ENCODE peak calls at places on chromosomes 1 and 21, in nine cellular contexts. W, P, N, S, U, I, G, T and X are unnamed samples.

GRCh38 chr1:103333141-103333540 is 192.4 kb upstream of the RNPC3 start:
- DNase-seq in W (no peak), P (no peak), N (no peak), S (no peak), U (no peak), I (no peak), G (no peak), T (no peak), X (no peak)

GRCh38 chr21:41399401-41399800 is 26.6 kb upstream of the MX1 start:
- DNase-seq in W (no peak), P (no peak), N (no peak), S (no peak), U (no peak), I (no peak), G (no peak), T (no peak), X (no peak)

GRCh38 chr1:32878183-32878582 is 7.5 kb upstream of the FNDC5 start:
- DNase-seq in W (no peak), P (peak; percentile 72), N (no peak), S (no peak), U (peak; percentile 28), I (no peak), G (peak; percentile 47), T (no peak), X (peak; percentile 50)

GRCh38 chr1:95232646-95233320 is 1.2 kb upstream of the RWDD3 start:
- DNase-seq in W (no peak), P (no peak), N (no peak), S (no peak), U (no peak), I (no peak), G (peak; percentile 72), T (no peak), X (peak; percentile 63)

GRCh38 chr1:31102501-31102950 is 37.0 kb upstream of the PUM1 start:
- DNase-seq in W (no peak), P (peak; percentile 94), N (no peak), S (no peak), U (no peak), I (no peak), G (peak; percentile 73), T (no peak), X (peak; percentile 90)

GRCh38 chr1:19640363-19641316 is 3.5 kb upstream of the NBL1 start:
- DNase-seq in W (no peak), P (peak; percentile 80), N (no peak), S (no peak), U (no peak), I (no peak), G (peak; percentile 63), T (no peak), X (no peak)

GRCh38 chr1:90730247-90731022 is 13.3 kb upstream of the BARHL2 start:
- DNase-seq in W (no peak), P (no peak), N (peak; percentile 83), S (no peak), U (peak; percentile 23), I (no peak), G (peak; percentile 13), T (no peak), X (no peak)

GRCh38 chr1:154434346-154435075 is 29.4 kb downstream of the IL6R start:
- DNase-seq in W (peak; percentile 81), P (no peak), N (peak; percentile 95), S (no peak), U (no peak), I (no peak), G (peak; percentile 84), T (peak; percentile 89), X (peak; percentile 87)

GRCh38 chr1:55592122-55592521 is 377.0 kb upstream of the USP24 start:
- DNase-seq in W (no peak), P (no peak), N (peak; percentile 68), S (no peak), U (no peak), I (no peak), G (no peak), T (no peak), X (no peak)

GRCh38 chr1:31413405-31414005 is 492 bp downstream of the SERINC2 start:
- DNase-seq in W (peak; percentile 89), P (peak; percentile 77), N (no peak), S (peak; percentile 19), U (no peak), I (peak; percentile 45), G (peak; percentile 39), T (peak; percentile 95), X (peak; percentile 23)

DNA sequence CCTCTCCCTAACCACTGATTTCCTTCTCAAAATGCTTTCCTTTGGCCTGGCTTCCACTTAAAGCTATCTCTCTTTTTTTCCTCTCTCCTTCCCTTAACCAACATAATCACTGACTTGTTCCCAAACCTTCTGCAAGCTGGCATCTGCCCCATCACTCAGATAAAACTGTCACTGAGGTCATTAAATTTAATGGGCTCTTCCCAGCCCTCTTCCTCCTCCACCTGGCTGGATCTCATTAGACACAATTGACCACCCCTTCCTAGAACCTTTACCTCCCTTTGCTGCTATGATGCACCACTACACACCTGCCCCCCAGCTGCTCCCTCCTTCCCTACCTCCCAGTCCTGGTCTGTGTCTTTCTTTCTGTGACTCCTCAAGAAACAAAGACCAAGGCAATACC is 44.0 kb upstream of the GJB5 start:
- DNase-seq in W (no peak), P (no peak), N (no peak), S (no peak), U (no peak), I (no peak), G (no peak), T (no peak), X (no peak)
- TF ChIP-seq CTCF in W (no peak), P (no peak), N (no peak), S (no peak), U (no peak), I (no peak), G (no peak), T (no peak), X (no peak)

GRCh38 chr1:169764919-169765318 is 29.8 kb downstream of the METTL18 start:
- DNase-seq in W (no peak), P (no peak), N (no peak), S (no peak), U (no peak), I (no peak), G (no peak), T (no peak), X (no peak)
- TF ChIP-seq CTCF in W (no peak), P (no peak), N (no peak), S (no peak), U (no peak), I (no peak), G (no peak), T (no peak), X (no peak)

GRCh38 chr1:205545001-205545919 is 40.8 kb downstream of the CDK18 start:
- DNase-seq in W (no peak), P (no peak), N (no peak), S (no peak), U (peak; percentile 5), I (no peak), G (no peak), T (peak; percentile 20), X (no peak)

GRCh38 chr1:205545991-205546390 is 41.5 kb downstream of the CDK18 start:
- DNase-seq in W (no peak), P (no peak), N (no peak), S (no peak), U (peak; percentile 1), I (no peak), G (no peak), T (peak; percentile 32), X (no peak)

GRCh38 chr1:205542367-205542766 is 37.9 kb downstream of the CDK18 start:
- DNase-seq in W (no peak), P (no peak), N (no peak), S (no peak), U (peak; percentile 0), I (no peak), G (no peak), T (peak; percentile 32), X (no peak)

GRCh38 chr1:205541161-205541886 is 36.9 kb downstream of the CDK18 start:
- DNase-seq in W (no peak), P (no peak), N (no peak), S (no peak), U (no peak), I (no peak), G (no peak), T (peak; percentile 6), X (no peak)

GRCh38 chr1:205543351-205544305 is 39.2 kb downstream of the CDK18 start:
- DNase-seq in W (peak; percentile 83), P (peak; percentile 99), N (no peak), S (peak; percentile 72), U (peak; percentile 50), I (peak; percentile 85), G (peak; percentile 95), T (peak; percentile 80), X (peak; percentile 98)
- TF ChIP-seq CTCF in W (peak; percentile 3), P (no peak), N (no peak), S (no peak), U (no peak), I (no peak), G (no peak), T (no peak), X (peak; percentile 20)

GRCh38 chr1:83845437-83846071 is 153.4 kb downstream of the TTLL7 start:
- DNase-seq in W (no peak), P (peak; percentile 71), N (no peak), S (no peak), U (no peak), I (no peak), G (peak; percentile 14), T (no peak), X (peak; percentile 13)

GRCh38 chr1:83846138-83846537 is 152.8 kb downstream of the TTLL7 start:
- DNase-seq in W (no peak), P (no peak), N (no peak), S (no peak), U (no peak), I (no peak), G (no peak), T (no peak), X (no peak)

GRCh38 chr1:83850849-83851248 is 148.1 kb downstream of the TTLL7 start:
- DNase-seq in W (no peak), P (no peak), N (no peak), S (no peak), U (no peak), I (no peak), G (no peak), T (no peak), X (no peak)

GRCh38 chr1:83844546-83844945 is 154.4 kb downstream of the TTLL7 start:
- DNase-seq in W (no peak), P (no peak), N (no peak), S (no peak), U (no peak), I (no peak), G (no peak), T (no peak), X (no peak)

DNA sequence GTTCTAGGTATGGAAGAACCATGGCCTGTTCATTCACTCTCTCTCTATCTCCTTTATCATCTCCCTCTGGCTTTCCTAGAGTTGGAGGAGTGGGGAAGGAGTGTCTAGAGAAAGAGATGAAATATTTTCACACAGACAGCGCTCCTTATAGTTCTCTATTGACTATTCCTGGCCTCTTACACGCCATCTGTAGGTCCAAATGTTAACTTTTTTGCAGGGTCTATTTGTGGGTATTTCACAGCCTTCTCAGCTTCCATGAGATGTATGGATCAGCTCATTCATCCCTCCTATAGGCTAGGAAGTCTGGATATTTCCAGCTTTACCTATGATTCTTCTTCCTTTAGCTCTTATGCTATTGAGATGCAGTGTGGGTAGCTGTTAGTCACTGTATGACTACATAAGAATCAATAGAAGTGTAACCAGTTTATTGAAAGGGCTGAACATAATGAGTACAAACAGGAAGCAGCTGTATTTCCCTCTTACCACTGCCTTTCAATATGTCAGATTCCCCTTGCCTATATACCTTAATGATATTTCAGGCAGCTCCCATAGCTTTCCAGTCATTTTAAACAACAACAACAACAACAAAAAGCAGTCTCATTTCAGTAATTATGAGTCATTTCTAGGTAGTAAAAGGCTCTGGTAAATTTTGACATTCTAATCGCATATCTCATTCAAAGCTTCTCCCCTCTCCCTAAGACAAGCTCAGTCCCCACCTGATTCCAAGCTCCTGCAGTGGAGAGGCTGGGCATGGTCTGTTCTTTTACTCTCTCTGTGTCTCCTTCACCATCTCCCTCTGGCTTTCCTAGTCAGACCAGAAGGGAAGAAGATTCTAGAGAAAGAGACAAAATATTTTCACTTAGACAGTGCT is 149.5 kb downstream of the TTLL7 start:
- DNase-seq in W (no peak), P (no peak), N (no peak), S (no peak), U (peak; percentile 30), I (no peak), G (no peak), T (no peak), X (no peak)
- TF ChIP-seq CTCF in W (no peak), P (no peak), N (no peak), S (no peak), U (no peak), I (no peak), G (no peak), T (no peak), X (no peak)